ENCODE peak calls at places on chromosomes 1 and 21, in nine cellular contexts. One of them, this sample, is unnamed.

GRCh38 chr1:201511925-201512539 is 5.1 kb upstream of the CSRP1 start:
- DNase-seq in uterus: peak; percentile 69
- DNase-seq in GM12864: peak; percentile 41
- DNase-seq in NT2/D1: no peak
- DNase-seq in GM12865: peak; percentile 66
- DNase-seq in breast epithelium: no peak
- DNase-seq in cardiac fibroblast: no peak
- DNase-seq in spleen: peak; percentile 84
- DNase-seq in ovary: peak; percentile 38
- DNase-seq in this sample: no peak

GRCh38 chr1:12112711-12113161 is 49.6 kb downstream of the TNFRSF8 start:
- DNase-seq in uterus: no peak
- DNase-seq in GM12864: no peak
- DNase-seq in NT2/D1: no peak
- DNase-seq in GM12865: no peak
- DNase-seq in breast epithelium: no peak
- DNase-seq in cardiac fibroblast: peak; percentile 29
- DNase-seq in spleen: peak; percentile 51
- DNase-seq in ovary: no peak
- DNase-seq in this sample: no peak

GRCh38 chr1:201456499-201457309 is 12.3 kb downstream of the PHLDA3 start:
- DNase-seq in uterus: peak; percentile 76
- DNase-seq in GM12864: no peak
- DNase-seq in NT2/D1: no peak
- DNase-seq in GM12865: no peak
- DNase-seq in breast epithelium: peak; percentile 63
- DNase-seq in cardiac fibroblast: peak; percentile 96
- DNase-seq in spleen: peak; percentile 44
- DNase-seq in ovary: no peak
- DNase-seq in this sample: no peak

GRCh38 chr21:14438204-14438603 is 55.3 kb upstream of the HSPA13 start:
- DNase-seq in uterus: no peak
- DNase-seq in GM12864: no peak
- DNase-seq in NT2/D1: no peak
- DNase-seq in GM12865: no peak
- DNase-seq in breast epithelium: no peak
- DNase-seq in cardiac fibroblast: peak; percentile 3
- DNase-seq in spleen: no peak
- DNase-seq in ovary: no peak
- DNase-seq in this sample: no peak

GRCh38 chr1:197519741-197520334 is 251.8 kb downstream of the CRB1 start:
- DNase-seq in uterus: no peak
- DNase-seq in GM12864: no peak
- DNase-seq in NT2/D1: no peak
- DNase-seq in GM12865: peak; percentile 6
- DNase-seq in breast epithelium: no peak
- DNase-seq in cardiac fibroblast: peak; percentile 42
- DNase-seq in spleen: no peak
- DNase-seq in ovary: no peak
- DNase-seq in this sample: no peak

GRCh38 chr1:204150702-204151561 is 912 bp downstream of the ETNK2 start:
- DNase-seq in uterus: peak; percentile 57
- DNase-seq in GM12864: no peak
- DNase-seq in NT2/D1: no peak
- DNase-seq in GM12865: no peak
- DNase-seq in breast epithelium: no peak
- DNase-seq in cardiac fibroblast: no peak
- DNase-seq in spleen: no peak
- DNase-seq in ovary: peak; percentile 53
- DNase-seq in this sample: no peak

GRCh38 chr1:114345930-114346479 is 165.0 kb downstream of the TRIM33 start:
- DNase-seq in uterus: peak; percentile 60
- DNase-seq in GM12864: no peak
- DNase-seq in NT2/D1: no peak
- DNase-seq in GM12865: no peak
- DNase-seq in breast epithelium: no peak
- DNase-seq in cardiac fibroblast: peak; percentile 34
- DNase-seq in spleen: peak; percentile 84
- DNase-seq in ovary: peak; percentile 61
- DNase-seq in this sample: peak; percentile 87

GRCh38 chr1:110375490-110375889 is 15.3 kb downstream of the SLC16A4 start:
- DNase-seq in uterus: no peak
- DNase-seq in GM12864: no peak
- DNase-seq in NT2/D1: no peak
- DNase-seq in GM12865: no peak
- DNase-seq in breast epithelium: no peak
- DNase-seq in cardiac fibroblast: peak; percentile 36
- DNase-seq in spleen: no peak
- DNase-seq in ovary: no peak
- DNase-seq in this sample: no peak

GRCh38 chr1:207825719-207826556 is 74.1 kb downstream of the CD46 start:
- DNase-seq in uterus: peak; percentile 50
- DNase-seq in GM12864: peak; percentile 98
- DNase-seq in NT2/D1: no peak
- DNase-seq in GM12865: peak; percentile 98
- DNase-seq in breast epithelium: no peak
- DNase-seq in cardiac fibroblast: peak; percentile 36
- DNase-seq in spleen: peak; percentile 97
- DNase-seq in ovary: peak; percentile 55
- DNase-seq in this sample: no peak

GRCh38 chr21:45634511-45635183 is 8.9 kb upstream of the PCBP3 start:
- DNase-seq in uterus: no peak
- DNase-seq in GM12864: no peak
- DNase-seq in NT2/D1: no peak
- DNase-seq in GM12865: no peak
- DNase-seq in breast epithelium: no peak
- DNase-seq in cardiac fibroblast: peak; percentile 72
- DNase-seq in spleen: no peak
- DNase-seq in ovary: no peak
- DNase-seq in this sample: no peak

GRCh38 chr1:55334140-55334539 is 119.0 kb upstream of the USP24 start:
- DNase-seq in uterus: no peak
- DNase-seq in GM12864: no peak
- DNase-seq in NT2/D1: no peak
- DNase-seq in GM12865: no peak
- DNase-seq in breast epithelium: no peak
- DNase-seq in cardiac fibroblast: no peak
- DNase-seq in spleen: no peak
- DNase-seq in ovary: no peak
- DNase-seq in this sample: no peak

GRCh38 chr1:222043444-222044292 is 301.8 kb upstream of the DUSP10 start:
- DNase-seq in uterus: no peak
- DNase-seq in GM12864: no peak
- DNase-seq in NT2/D1: no peak
- DNase-seq in GM12865: no peak
- DNase-seq in breast epithelium: no peak
- DNase-seq in cardiac fibroblast: peak; percentile 97
- DNase-seq in spleen: no peak
- DNase-seq in ovary: no peak
- DNase-seq in this sample: no peak

GRCh38 chr1:100517517-100517916 is 20.4 kb upstream of the GPR88 start:
- DNase-seq in uterus: no peak
- DNase-seq in GM12864: no peak
- DNase-seq in NT2/D1: no peak
- DNase-seq in GM12865: no peak
- DNase-seq in breast epithelium: no peak
- DNase-seq in cardiac fibroblast: no peak
- DNase-seq in spleen: no peak
- DNase-seq in ovary: no peak
- DNase-seq in this sample: no peak

GRCh38 chr1:66364578-66365391 is 169.2 kb upstream of the SGIP1 start:
- DNase-seq in uterus: no peak
- DNase-seq in GM12864: no peak
- DNase-seq in NT2/D1: no peak
- DNase-seq in GM12865: peak; percentile 52
- DNase-seq in breast epithelium: no peak
- DNase-seq in cardiac fibroblast: no peak
- DNase-seq in spleen: no peak
- DNase-seq in ovary: no peak
- DNase-seq in this sample: no peak

GRCh38 chr1:217620814-217621213 is 10.1 kb downstream of the GPATCH2 start:
- DNase-seq in uterus: no peak
- DNase-seq in GM12864: peak; percentile 66
- DNase-seq in NT2/D1: no peak
- DNase-seq in GM12865: peak; percentile 80
- DNase-seq in breast epithelium: no peak
- DNase-seq in cardiac fibroblast: no peak
- DNase-seq in spleen: no peak
- DNase-seq in ovary: no peak
- DNase-seq in this sample: no peak

GRCh38 chr1:27960762-27961645 is 1.2 kb downstream of the XKR8 start:
- DNase-seq in uterus: no peak
- DNase-seq in GM12864: no peak
- DNase-seq in NT2/D1: no peak
- DNase-seq in GM12865: no peak
- DNase-seq in breast epithelium: no peak
- DNase-seq in cardiac fibroblast: no peak
- DNase-seq in spleen: no peak
- DNase-seq in ovary: peak; percentile 35
- DNase-seq in this sample: no peak

GRCh38 chr1:219837274-219837993 is 90.9 kb downstream of the SLC30A10 start:
- DNase-seq in uterus: no peak
- DNase-seq in GM12864: no peak
- DNase-seq in NT2/D1: peak; percentile 78
- DNase-seq in GM12865: peak; percentile 50
- DNase-seq in breast epithelium: no peak
- DNase-seq in cardiac fibroblast: peak; percentile 67
- DNase-seq in spleen: no peak
- DNase-seq in ovary: no peak
- DNase-seq in this sample: no peak

GRCh38 chr1:242770366-242770765 is 245.9 kb upstream of the PLD5 start:
- DNase-seq in uterus: no peak
- DNase-seq in GM12864: no peak
- DNase-seq in NT2/D1: no peak
- DNase-seq in GM12865: no peak
- DNase-seq in breast epithelium: no peak
- DNase-seq in cardiac fibroblast: no peak
- DNase-seq in spleen: no peak
- DNase-seq in ovary: no peak
- DNase-seq in this sample: no peak

GRCh38 chr1:242774256-242774655 is 249.8 kb upstream of the PLD5 start:
- DNase-seq in uterus: no peak
- DNase-seq in GM12864: no peak
- DNase-seq in NT2/D1: no peak
- DNase-seq in GM12865: no peak
- DNase-seq in breast epithelium: no peak
- DNase-seq in cardiac fibroblast: no peak
- DNase-seq in spleen: no peak
- DNase-seq in ovary: no peak
- DNase-seq in this sample: no peak
- H3K4me3 ChIP-seq in uterus: no peak overlapping the region
- H3K4me3 ChIP-seq in GM12864: no peak overlapping the region
- H3K4me3 ChIP-seq in NT2/D1: no peak overlapping the region
- H3K4me3 ChIP-seq in GM12865: no peak overlapping the region
- H3K4me3 ChIP-seq in breast epithelium: no peak overlapping the region
- H3K4me3 ChIP-seq in cardiac fibroblast: no peak overlapping the region
- H3K4me3 ChIP-seq in spleen: no peak overlapping the region
- H3K4me3 ChIP-seq in ovary: no peak overlapping the region
- H3K4me3 ChIP-seq in this sample: no peak overlapping the region

GRCh38 chr1:73593379-73593778 is 604.6 kb downstream of the LRRIQ3 start:
- DNase-seq in uterus: no peak
- DNase-seq in GM12864: no peak
- DNase-seq in NT2/D1: peak; percentile 57
- DNase-seq in GM12865: no peak
- DNase-seq in breast epithelium: no peak
- DNase-seq in cardiac fibroblast: peak; percentile 14
- DNase-seq in spleen: no peak
- DNase-seq in ovary: peak; percentile 13
- DNase-seq in this sample: no peak

GRCh38 chr1:73593804-73594203 is 604.2 kb downstream of the LRRIQ3 start:
- DNase-seq in uterus: no peak
- DNase-seq in GM12864: no peak
- DNase-seq in NT2/D1: no peak
- DNase-seq in GM12865: no peak
- DNase-seq in breast epithelium: no peak
- DNase-seq in cardiac fibroblast: no peak
- DNase-seq in spleen: no peak
- DNase-seq in ovary: no peak
- DNase-seq in this sample: no peak
- H3K4me3 ChIP-seq in uterus: no peak overlapping the region
- H3K4me3 ChIP-seq in GM12864: no peak overlapping the region
- H3K4me3 ChIP-seq in NT2/D1: no peak overlapping the region
- H3K4me3 ChIP-seq in GM12865: no peak overlapping the region
- H3K4me3 ChIP-seq in breast epithelium: no peak overlapping the region
- H3K4me3 ChIP-seq in cardiac fibroblast: no peak overlapping the region
- H3K4me3 ChIP-seq in spleen: no peak overlapping the region
- H3K4me3 ChIP-seq in ovary: no peak overlapping the region
- H3K4me3 ChIP-seq in this sample: no peak overlapping the region

GRCh38 chr1:156668801-156669637 is 8.2 kb downstream of the NES start:
- DNase-seq in uterus: no peak
- DNase-seq in GM12864: no peak
- DNase-seq in NT2/D1: no peak
- DNase-seq in GM12865: no peak
- DNase-seq in breast epithelium: no peak
- DNase-seq in cardiac fibroblast: no peak
- DNase-seq in spleen: no peak
- DNase-seq in ovary: no peak
- DNase-seq in this sample: no peak
- H3K4me3 ChIP-seq in uterus: no peak overlapping the region
- H3K4me3 ChIP-seq in GM12864: no peak overlapping the region
- H3K4me3 ChIP-seq in NT2/D1: no peak overlapping the region
- H3K4me3 ChIP-seq in GM12865: no peak overlapping the region
- H3K4me3 ChIP-seq in breast epithelium: no peak overlapping the region
- H3K4me3 ChIP-seq in cardiac fibroblast: no peak overlapping the region
- H3K4me3 ChIP-seq in spleen: no peak overlapping the region
- H3K4me3 ChIP-seq in ovary: no peak overlapping the region
- H3K4me3 ChIP-seq in this sample: no peak overlapping the region

GRCh38 chr21:26067836-26068401 is 102.7 kb downstream of the APP start:
- DNase-seq in uterus: no peak
- DNase-seq in GM12864: no peak
- DNase-seq in NT2/D1: no peak
- DNase-seq in GM12865: no peak
- DNase-seq in breast epithelium: no peak
- DNase-seq in cardiac fibroblast: peak; percentile 33
- DNase-seq in spleen: no peak
- DNase-seq in ovary: no peak
- DNase-seq in this sample: no peak

GRCh38 chr21:26072891-26073615 is 97.5 kb downstream of the APP start:
- DNase-seq in uterus: no peak
- DNase-seq in GM12864: no peak
- DNase-seq in NT2/D1: no peak
- DNase-seq in GM12865: no peak
- DNase-seq in breast epithelium: no peak
- DNase-seq in cardiac fibroblast: peak; percentile 24
- DNase-seq in spleen: no peak
- DNase-seq in ovary: no peak
- DNase-seq in this sample: no peak

GRCh38 chr21:26070121-26070520 is 100.4 kb downstream of the APP start:
- DNase-seq in uterus: no peak
- DNase-seq in GM12864: no peak
- DNase-seq in NT2/D1: no peak
- DNase-seq in GM12865: no peak
- DNase-seq in breast epithelium: no peak
- DNase-seq in cardiac fibroblast: no peak
- DNase-seq in spleen: no peak
- DNase-seq in ovary: no peak
- DNase-seq in this sample: no peak

GRCh38 chr21:26068776-26069175 is 101.8 kb downstream of the APP start:
- DNase-seq in uterus: no peak
- DNase-seq in GM12864: no peak
- DNase-seq in NT2/D1: no peak
- DNase-seq in GM12865: no peak
- DNase-seq in breast epithelium: no peak
- DNase-seq in cardiac fibroblast: no peak
- DNase-seq in spleen: no peak
- DNase-seq in ovary: no peak
- DNase-seq in this sample: no peak

GRCh38 chr21:26070822-26071425 is 99.6 kb downstream of the APP start:
- DNase-seq in uterus: peak; percentile 55
- DNase-seq in GM12864: no peak
- DNase-seq in NT2/D1: no peak
- DNase-seq in GM12865: peak; percentile 57
- DNase-seq in breast epithelium: no peak
- DNase-seq in cardiac fibroblast: peak; percentile 77
- DNase-seq in spleen: no peak
- DNase-seq in ovary: peak; percentile 40
- DNase-seq in this sample: no peak
- H3K4me3 ChIP-seq in uterus: no peak overlapping the region
- H3K4me3 ChIP-seq in GM12864: no peak overlapping the region
- H3K4me3 ChIP-seq in NT2/D1: no peak overlapping the region
- H3K4me3 ChIP-seq in GM12865: peak overlapping the region; percentile 2
- H3K4me3 ChIP-seq in breast epithelium: no peak overlapping the region
- H3K4me3 ChIP-seq in cardiac fibroblast: peak overlapping the region; percentile 16
- H3K4me3 ChIP-seq in spleen: peak overlapping the region; percentile 21
- H3K4me3 ChIP-seq in ovary: no peak overlapping the region
- H3K4me3 ChIP-seq in this sample: no peak overlapping the region

This sample was measured in esophagus muscularis mucosa.